ENCODE peak calls at places on chromosomes 4 and X, in seven cellular contexts. One of them, this sample, is unnamed.

GRCh38 chrX:120468825-120469525 is at the start of gene LAMP2:
- DNase-seq in ascending aorta: peak
- DNase-seq in GM03348: peak
- DNase-seq in adipocyte: peak
- DNase-seq in GM12891: peak
- DNase-seq in NCI-H1930: peak
- DNase-seq in activated CD8-positive, alpha-beta memory T cell treated with anti-CD3 and anti-CD28 coated beads, Interleukin-2, amount 10 ng/mL, durations not matched to agents 7 days and 5 days: peak
- DNase-seq in this sample: peak

GRCh38 chrX:120468479-120468824 is 644 bp downstream of the LAMP2 start:
- DNase-seq in ascending aorta: no peak
- DNase-seq in GM03348: no peak
- DNase-seq in adipocyte: no peak
- DNase-seq in GM12891: no peak
- DNase-seq in NCI-H1930: no peak
- DNase-seq in activated CD8-positive, alpha-beta memory T cell treated with anti-CD3 and anti-CD28 coated beads, Interleukin-2, amount 10 ng/mL, durations not matched to agents 7 days and 5 days: no peak
- DNase-seq in this sample: no peak

GRCh38 chr4:116217781-116218180 is 867.6 kb downstream of the TRAM1L1 start:
- DNase-seq in ascending aorta: no peak
- DNase-seq in GM03348: no peak
- DNase-seq in adipocyte: no peak
- DNase-seq in GM12891: no peak
- DNase-seq in NCI-H1930: no peak
- DNase-seq in activated CD8-positive, alpha-beta memory T cell treated with anti-CD3 and anti-CD28 coated beads, Interleukin-2, amount 10 ng/mL, durations not matched to agents 7 days and 5 days: no peak
- DNase-seq in this sample: no peak

GRCh38 chrX:49058794-49059193 is at the start of gene CCDC120:
- DNase-seq in ascending aorta: no peak
- DNase-seq in GM03348: no peak
- DNase-seq in adipocyte: no peak
- DNase-seq in GM12891: no peak
- DNase-seq in NCI-H1930: no peak
- DNase-seq in activated CD8-positive, alpha-beta memory T cell treated with anti-CD3 and anti-CD28 coated beads, Interleukin-2, amount 10 ng/mL, durations not matched to agents 7 days and 5 days: no peak
- DNase-seq in this sample: no peak

GRCh38 chr4:150310159-150310895 is 232.1 kb downstream of the DCLK2 start:
- DNase-seq in ascending aorta: no peak
- DNase-seq in GM03348: peak
- DNase-seq in adipocyte: peak
- DNase-seq in GM12891: no peak
- DNase-seq in NCI-H1930: no peak
- DNase-seq in activated CD8-positive, alpha-beta memory T cell treated with anti-CD3 and anti-CD28 coated beads, Interleukin-2, amount 10 ng/mL, durations not matched to agents 7 days and 5 days: no peak
- DNase-seq in this sample: no peak

GRCh38 chrX:153439977-153440376 is 5.9 kb downstream of the TREX2 start:
- DNase-seq in ascending aorta: no peak
- DNase-seq in GM03348: no peak
- DNase-seq in adipocyte: no peak
- DNase-seq in GM12891: no peak
- DNase-seq in NCI-H1930: no peak
- DNase-seq in activated CD8-positive, alpha-beta memory T cell treated with anti-CD3 and anti-CD28 coated beads, Interleukin-2, amount 10 ng/mL, durations not matched to agents 7 days and 5 days: no peak
- DNase-seq in this sample: no peak

GRCh38 chr4:123546123-123546654 is 149.6 kb downstream of the SPRY1 start:
- DNase-seq in ascending aorta: no peak
- DNase-seq in GM03348: no peak
- DNase-seq in adipocyte: no peak
- DNase-seq in GM12891: no peak
- DNase-seq in NCI-H1930: no peak
- DNase-seq in activated CD8-positive, alpha-beta memory T cell treated with anti-CD3 and anti-CD28 coated beads, Interleukin-2, amount 10 ng/mL, durations not matched to agents 7 days and 5 days: no peak
- DNase-seq in this sample: no peak

GRCh38 chr4:91325495-91325894 is 978.3 kb upstream of the GRID2 start:
- DNase-seq in ascending aorta: no peak
- DNase-seq in GM03348: no peak
- DNase-seq in adipocyte: peak
- DNase-seq in GM12891: no peak
- DNase-seq in NCI-H1930: no peak
- DNase-seq in activated CD8-positive, alpha-beta memory T cell treated with anti-CD3 and anti-CD28 coated beads, Interleukin-2, amount 10 ng/mL, durations not matched to agents 7 days and 5 days: no peak
- DNase-seq in this sample: no peak

GRCh38 chr4:105996845-105997244 is 101.6 kb downstream of the NPNT start:
- DNase-seq in ascending aorta: no peak
- DNase-seq in GM03348: no peak
- DNase-seq in adipocyte: no peak
- DNase-seq in GM12891: no peak
- DNase-seq in NCI-H1930: no peak
- DNase-seq in activated CD8-positive, alpha-beta memory T cell treated with anti-CD3 and anti-CD28 coated beads, Interleukin-2, amount 10 ng/mL, durations not matched to agents 7 days and 5 days: no peak
- DNase-seq in this sample: no peak

GRCh38 chrX:115894087-115894486 is 276.5 kb upstream of the AGTR2 start:
- DNase-seq in ascending aorta: no peak
- DNase-seq in GM03348: no peak
- DNase-seq in adipocyte: no peak
- DNase-seq in GM12891: no peak
- DNase-seq in NCI-H1930: peak
- DNase-seq in activated CD8-positive, alpha-beta memory T cell treated with anti-CD3 and anti-CD28 coated beads, Interleukin-2, amount 10 ng/mL, durations not matched to agents 7 days and 5 days: no peak
- DNase-seq in this sample: no peak

GRCh38 chr4:184343400-184344177 is 125.9 kb upstream of the ENPP6 start:
- DNase-seq in ascending aorta: peak
- DNase-seq in GM03348: peak
- DNase-seq in adipocyte: peak
- DNase-seq in GM12891: no peak
- DNase-seq in NCI-H1930: peak
- DNase-seq in activated CD8-positive, alpha-beta memory T cell treated with anti-CD3 and anti-CD28 coated beads, Interleukin-2, amount 10 ng/mL, durations not matched to agents 7 days and 5 days: peak
- DNase-seq in this sample: peak

GRCh38 chrX:151713859-151714258 is 2.0 kb upstream of the FATE1 start:
- DNase-seq in ascending aorta: no peak
- DNase-seq in GM03348: peak
- DNase-seq in adipocyte: peak
- DNase-seq in GM12891: peak
- DNase-seq in NCI-H1930: peak
- DNase-seq in activated CD8-positive, alpha-beta memory T cell treated with anti-CD3 and anti-CD28 coated beads, Interleukin-2, amount 10 ng/mL, durations not matched to agents 7 days and 5 days: no peak
- DNase-seq in this sample: no peak

GRCh38 chrX:79270401-79270800 is 96.7 kb downstream of the ITM2A start:
- DNase-seq in ascending aorta: no peak
- DNase-seq in GM03348: no peak
- DNase-seq in adipocyte: no peak
- DNase-seq in GM12891: no peak
- DNase-seq in NCI-H1930: no peak
- DNase-seq in activated CD8-positive, alpha-beta memory T cell treated with anti-CD3 and anti-CD28 coated beads, Interleukin-2, amount 10 ng/mL, durations not matched to agents 7 days and 5 days: peak
- DNase-seq in this sample: peak

GRCh38 chr4:54971474-54971950 is 153.9 kb downstream of the KDR start:
- DNase-seq in ascending aorta: no peak
- DNase-seq in GM03348: peak
- DNase-seq in adipocyte: peak
- DNase-seq in GM12891: no peak
- DNase-seq in NCI-H1930: peak
- DNase-seq in activated CD8-positive, alpha-beta memory T cell treated with anti-CD3 and anti-CD28 coated beads, Interleukin-2, amount 10 ng/mL, durations not matched to agents 7 days and 5 days: no peak
- DNase-seq in this sample: no peak

GRCh38 chr4:184331155-184331995 is 113.7 kb upstream of the ENPP6 start:
- DNase-seq in ascending aorta: no peak
- DNase-seq in GM03348: no peak
- DNase-seq in adipocyte: no peak
- DNase-seq in GM12891: no peak
- DNase-seq in NCI-H1930: no peak
- DNase-seq in activated CD8-positive, alpha-beta memory T cell treated with anti-CD3 and anti-CD28 coated beads, Interleukin-2, amount 10 ng/mL, durations not matched to agents 7 days and 5 days: no peak
- DNase-seq in this sample: no peak

GRCh38 chr4:48388504-48389154 is 47.3 kb downstream of the SLAIN2 start:
- DNase-seq in ascending aorta: no peak
- DNase-seq in GM03348: peak
- DNase-seq in adipocyte: peak
- DNase-seq in GM12891: no peak
- DNase-seq in NCI-H1930: no peak
- DNase-seq in activated CD8-positive, alpha-beta memory T cell treated with anti-CD3 and anti-CD28 coated beads, Interleukin-2, amount 10 ng/mL, durations not matched to agents 7 days and 5 days: no peak
- DNase-seq in this sample: no peak

GRCh38 chrX:105701310-105702052 is 120.9 kb upstream of the NRK start:
- DNase-seq in ascending aorta: no peak
- DNase-seq in GM03348: no peak
- DNase-seq in adipocyte: peak
- DNase-seq in GM12891: no peak
- DNase-seq in NCI-H1930: no peak
- DNase-seq in activated CD8-positive, alpha-beta memory T cell treated with anti-CD3 and anti-CD28 coated beads, Interleukin-2, amount 10 ng/mL, durations not matched to agents 7 days and 5 days: no peak
- DNase-seq in this sample: no peak

GRCh38 chr4:81963506-81964020 is 410.2 kb downstream of the HNRNPD start:
- DNase-seq in ascending aorta: no peak
- DNase-seq in GM03348: no peak
- DNase-seq in adipocyte: no peak
- DNase-seq in GM12891: no peak
- DNase-seq in NCI-H1930: no peak
- DNase-seq in activated CD8-positive, alpha-beta memory T cell treated with anti-CD3 and anti-CD28 coated beads, Interleukin-2, amount 10 ng/mL, durations not matched to agents 7 days and 5 days: no peak
- DNase-seq in this sample: no peak

GRCh38 chr4:177410566-177410965 is 31.7 kb downstream of the AGA start:
- DNase-seq in ascending aorta: no peak
- DNase-seq in GM03348: no peak
- DNase-seq in adipocyte: no peak
- DNase-seq in GM12891: no peak
- DNase-seq in NCI-H1930: no peak
- DNase-seq in activated CD8-positive, alpha-beta memory T cell treated with anti-CD3 and anti-CD28 coated beads, Interleukin-2, amount 10 ng/mL, durations not matched to agents 7 days and 5 days: no peak
- DNase-seq in this sample: no peak

GRCh38 chr4:46123872-46124755 is at the start of gene GABRG1:
- DNase-seq in ascending aorta: no peak
- DNase-seq in GM03348: no peak
- DNase-seq in adipocyte: no peak
- DNase-seq in GM12891: no peak
- DNase-seq in NCI-H1930: no peak
- DNase-seq in activated CD8-positive, alpha-beta memory T cell treated with anti-CD3 and anti-CD28 coated beads, Interleukin-2, amount 10 ng/mL, durations not matched to agents 7 days and 5 days: no peak
- DNase-seq in this sample: no peak

GRCh38 chrX:134181261-134181660 is 55.7 kb upstream of the CCDC160 start:
- DNase-seq in ascending aorta: no peak
- DNase-seq in GM03348: no peak
- DNase-seq in adipocyte: no peak
- DNase-seq in GM12891: no peak
- DNase-seq in NCI-H1930: no peak
- DNase-seq in activated CD8-positive, alpha-beta memory T cell treated with anti-CD3 and anti-CD28 coated beads, Interleukin-2, amount 10 ng/mL, durations not matched to agents 7 days and 5 days: no peak
- DNase-seq in this sample: no peak

GRCh38 chrX:13164611-13165010 is 120.2 kb upstream of the FAM9C start:
- DNase-seq in ascending aorta: no peak
- DNase-seq in GM03348: no peak
- DNase-seq in adipocyte: no peak
- DNase-seq in GM12891: no peak
- DNase-seq in NCI-H1930: no peak
- DNase-seq in activated CD8-positive, alpha-beta memory T cell treated with anti-CD3 and anti-CD28 coated beads, Interleukin-2, amount 10 ng/mL, durations not matched to agents 7 days and 5 days: no peak
- DNase-seq in this sample: no peak